ENCODE peak calls at places on chromosome 1, in eight cellular contexts. V is HepG2, O is GM12878, N is WTC11, J is A549, Y is SK-N-SH, X is K562, C is H1. D is an unnamed sample.
A peak's percentile ranks its signal among the peaks of the same experiment; 100 is the strongest.

GRCh38 chr1:226736001-226736907 is 2.8 kb downstream of the ITPKB start:
- DNase-seq in O (no peak), X (no peak), Y (no peak), J (no peak), N (peak; percentile 33), C (peak; percentile 69), V (no peak), D (no peak)

GRCh38 chr1:77134359-77134758 is 84.9 kb downstream of the PIGK start:
- DNase-seq in O (no peak), C (no peak), X (no peak), Y (no peak), N (no peak), J (no peak), V (peak; percentile 7), D (peak; percentile 3)

GRCh38 chr1:183226361-183226760 is 40.3 kb downstream of the LAMC2 start:
- DNase-seq in X (no peak), N (no peak), Y (no peak), O (no peak), V (no peak), J (no peak), C (no peak), D (no peak)

GRCh38 chr1:21447311-21447710 is 7.4 kb downstream of the NBPF3 start:
- DNase-seq in J (no peak), O (no peak), Y (no peak), N (no peak), V (no peak), X (no peak), C (no peak), D (no peak)

GRCh38 chr1:227576152-227576551 is 12.8 kb downstream of the ZNF678 start:
- DNase-seq in N (no peak), O (no peak), C (no peak), X (no peak), Y (no peak), J (no peak), V (no peak), D (no peak)

GRCh38 chr1:115056395-115056798 is 26.8 kb downstream of the TSHB start:
- DNase-seq in N (peak; percentile 37), C (no peak), Y (no peak), J (no peak), X (no peak), V (no peak), O (no peak), D (peak; percentile 59)

GRCh38 chr1:90821152-90821792 is 104.2 kb upstream of the BARHL2 start:
- DNase-seq in V (peak; percentile 4), J (no peak), O (no peak), X (no peak), Y (no peak), C (no peak), N (no peak), D (no peak)

GRCh38 chr1:155840391-155840790 is 16.6 kb downstream of the GON4L start:
- DNase-seq in N (no peak), C (no peak), V (no peak), J (no peak), X (no peak), O (no peak), Y (no peak), D (no peak)

GRCh38 chr1:197948926-197949899 is 32.0 kb downstream of the LHX9 start:
- DNase-seq in V (no peak), N (no peak), J (no peak), Y (no peak), X (no peak), O (no peak), C (no peak), D (no peak)

GRCh38 chr1:174068000-174068399 is 45.8 kb upstream of the RC3H1 start:
- DNase-seq in V (no peak), N (no peak), C (no peak), O (no peak), Y (no peak), X (no peak), J (no peak), D (peak; percentile 41)

GRCh38 chr1:59757185-59757747 is 57.5 kb upstream of the HOOK1 start:
- DNase-seq in Y (no peak), N (no peak), J (no peak), C (no peak), O (no peak), V (no peak), X (no peak), D (no peak)
- TF ChIP-seq USF2 in Y (no peak), N (no peak), J (no peak), C (no peak), O (no peak), V (no peak), X (no peak), D (no peak)

GRCh38 chr1:212561501-212561931 is 47.0 kb upstream of the ATF3 start:
- DNase-seq in N (no peak), O (no peak), C (no peak), X (no peak), Y (no peak), V (no peak), J (peak; percentile 24), D (peak; percentile 76)
- TF ChIP-seq USF2 in N (no peak), O (no peak), C (no peak), X (no peak), Y (no peak), V (no peak), J (no peak), D (no peak)

GRCh38 chr1:223704921-223705878 is 7.1 kb upstream of the CAPN2 start:
- DNase-seq in J (peak; percentile 61), N (no peak), V (no peak), C (no peak), O (no peak), X (peak; percentile 15), Y (no peak), D (peak; percentile 40)
- TF ChIP-seq USF2 in J (no peak), N (no peak), V (no peak), C (no peak), O (no peak), X (no peak), Y (no peak), D (no peak)

DNA sequence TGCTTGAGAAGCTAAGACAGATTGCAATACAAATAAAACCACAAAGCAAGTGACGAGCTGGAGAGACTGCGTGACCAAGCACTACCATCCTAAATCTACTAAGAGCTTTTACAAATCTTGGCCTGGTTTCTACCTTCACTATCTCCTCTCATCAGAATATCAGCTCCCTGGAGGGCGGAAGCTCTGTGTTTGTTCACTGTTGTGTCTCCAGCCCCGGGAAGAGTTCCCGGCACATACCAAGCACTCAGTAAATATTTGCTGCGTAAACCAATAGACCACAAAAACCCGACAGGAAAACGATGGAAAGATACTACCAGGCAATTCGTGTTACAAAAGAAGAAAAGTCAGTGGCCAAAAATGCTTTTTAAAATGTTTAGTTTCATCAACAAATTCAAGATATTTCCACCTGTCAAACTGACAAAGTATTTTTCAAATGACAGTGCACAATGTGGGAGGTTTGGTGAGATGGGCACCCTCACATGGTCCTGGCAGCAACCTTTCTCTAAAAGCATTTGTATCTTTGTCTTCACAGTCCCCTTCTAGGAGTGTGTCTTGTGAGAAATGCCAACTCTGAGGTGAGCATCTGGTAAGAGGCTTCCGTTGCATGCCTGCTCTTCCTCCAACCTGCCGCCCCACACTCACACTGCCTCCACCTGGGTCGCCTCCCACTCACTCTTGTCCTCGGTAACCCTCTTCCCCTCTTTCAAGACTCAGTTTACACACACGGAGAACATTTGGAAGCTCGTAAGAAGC is 34.7 kb downstream of the SLC1A7 start:
- DNase-seq in V (peak; percentile 90), O (no peak), C (no peak), N (no peak), J (peak; percentile 88), X (no peak), Y (no peak), D (peak; percentile 94)
- TF ChIP-seq USF2 in V (no peak), O (no peak), C (no peak), N (no peak), J (no peak), X (no peak), Y (no peak), D (no peak)

DNA sequence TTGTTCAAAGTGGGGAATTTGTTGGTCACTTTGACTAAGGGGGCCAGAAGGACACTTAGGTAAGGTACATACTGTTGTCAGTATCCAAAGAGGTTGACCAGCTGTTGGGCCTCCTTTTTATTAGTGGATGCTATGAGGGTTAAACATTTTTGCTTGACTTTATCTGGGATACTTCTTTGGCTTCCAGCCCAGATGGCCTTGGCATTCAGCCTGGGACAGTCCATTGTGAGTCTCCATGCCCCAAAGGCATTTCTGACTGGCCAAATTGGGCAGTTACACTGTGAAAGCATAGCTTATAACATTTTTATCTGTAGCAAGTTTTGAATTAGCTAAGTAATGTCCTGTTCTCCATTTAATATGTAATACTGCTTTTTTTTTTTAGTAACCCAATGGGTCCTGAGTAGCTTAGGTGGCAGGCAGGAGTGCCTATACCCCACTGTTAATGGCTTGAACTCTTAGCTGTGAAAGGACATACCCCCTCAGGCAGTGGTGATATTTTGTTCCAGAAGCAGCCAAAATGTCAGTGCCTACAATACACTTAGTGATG is 35.4 kb upstream of the CD1D start:
- DNase-seq in O (no peak), X (no peak), J (peak; percentile 22), C (no peak), V (no peak), N (no peak), Y (no peak), D (peak; percentile 57)
- TF ChIP-seq USF2 in O (no peak), X (no peak), J (no peak), C (no peak), V (no peak), N (no peak), Y (no peak), D (no peak)

D was measured in IMR-90.